ENCODE peak calls at places on chromosome 2, in seven cellular contexts. H, L, E, I, J, N and D are unnamed samples.

GRCh38 chr2:188410504-188411235 is 119.0 kb downstream of the GULP1 start:
- DNase-seq in J (no peak), I (peak; percentile 20), E (no peak), H (no peak), L (no peak), N (peak; percentile 71), D (no peak)

GRCh38 chr2:138510319-138510718 is 8.7 kb downstream of the SPOPL start:
- DNase-seq in J (no peak), L (no peak), I (no peak), N (no peak), H (no peak), E (no peak), D (no peak)

GRCh38 chr2:157441072-157441454 is 2.8 kb downstream of the CYTIP start:
- DNase-seq in J (no peak), N (no peak), H (no peak), I (no peak), E (no peak), L (no peak), D (no peak)

GRCh38 chr2:42722328-42723190 is 41.4 kb downstream of the OXER1 start:
- DNase-seq in H (no peak), E (peak; percentile 65), I (peak; percentile 75), N (peak; percentile 58), J (peak; percentile 26), L (no peak), D (peak; percentile 69)

GRCh38 chr2:127117603-127118002 is 10.6 kb upstream of the BIN1 start:
- DNase-seq in H (no peak), I (no peak), E (no peak), J (peak; percentile 21), N (no peak), L (no peak), D (no peak)

GRCh38 chr2:216242365-216242764 is 129.9 kb downstream of the MARCHF4 start:
- DNase-seq in N (peak; percentile 18), J (no peak), E (no peak), I (no peak), L (no peak), H (peak; percentile 86), D (no peak)

GRCh38 chr2:147133273-147133901 is 711.4 kb upstream of the ACVR2A start:
- DNase-seq in E (no peak), L (no peak), I (no peak), J (peak; percentile 32), N (no peak), H (no peak), D (no peak)

GRCh38 chr2:73970850-73971471 is 13.7 kb upstream of the TET3 start:
- DNase-seq in E (peak; percentile 91), N (peak; percentile 45), I (no peak), L (peak; percentile 39), J (no peak), H (no peak), D (no peak)

GRCh38 chr2:10457846-10458563 is 9.9 kb upstream of the ODC1 start:
- DNase-seq in I (peak; percentile 47), L (no peak), H (no peak), J (peak; percentile 89), E (peak; percentile 48), N (no peak), D (peak; percentile 36)

GRCh38 chr2:230503798-230504197 is 87.8 kb downstream of the SP100 start:
- DNase-seq in H (no peak), J (no peak), N (no peak), L (no peak), I (no peak), E (no peak), D (no peak)

GRCh38 chr2:9439536-9439935 is 16.1 kb downstream of the CPSF3 start:
- DNase-seq in I (no peak), E (no peak), N (no peak), J (no peak), L (no peak), H (no peak), D (no peak)

GRCh38 chr2:9441556-9441955 is 18.1 kb downstream of the CPSF3 start:
- DNase-seq in L (no peak), H (no peak), I (no peak), J (no peak), N (no peak), E (no peak), D (no peak)

GRCh38 chr2:9445089-9445488 is 21.6 kb downstream of the CPSF3 start:
- DNase-seq in L (no peak), H (no peak), I (no peak), E (no peak), J (no peak), N (no peak), D (no peak)

GRCh38 chr2:9434484-9434883 is 11.0 kb downstream of the CPSF3 start:
- DNase-seq in I (no peak), N (no peak), E (no peak), J (peak; percentile 8), H (no peak), L (no peak), D (no peak)

GRCh38 chr2:9440058-9440727 is 16.7 kb downstream of the CPSF3 start:
- DNase-seq in E (no peak), I (no peak), H (no peak), J (no peak), L (no peak), N (no peak), D (peak; percentile 33)
- H3K4me3 ChIP-seq in E (no peak overlapping the region), I (no peak overlapping the region), H (no peak overlapping the region), J (no peak overlapping the region), L (no peak overlapping the region), N (no peak overlapping the region), D (no peak overlapping the region)

GRCh38 chr2:197211881-197212342 is 98.7 kb downstream of the ANKRD44 start:
- DNase-seq in I (no peak), N (no peak), J (no peak), H (no peak), E (no peak), L (no peak), D (no peak)
- H3K4me3 ChIP-seq in I (no peak overlapping the region), N (no peak overlapping the region), J (no peak overlapping the region), H (no peak overlapping the region), E (no peak overlapping the region), L (peak overlapping the region; percentile 1), D (no peak overlapping the region)

GRCh38 chr2:120275617-120276400 is 23.2 kb downstream of the RALB start:
- DNase-seq in H (no peak), L (no peak), I (no peak), J (no peak), N (no peak), E (no peak), D (no peak)
- H3K4me3 ChIP-seq in H (no peak overlapping the region), L (no peak overlapping the region), I (no peak overlapping the region), J (no peak overlapping the region), N (no peak overlapping the region), E (no peak overlapping the region), D (no peak overlapping the region)

GRCh38 chr2:196291873-196292800 is 120.8 kb upstream of the STK17B start:
- DNase-seq in N (peak; percentile 42), I (peak; percentile 78), J (no peak), L (no peak), H (no peak), E (no peak), D (no peak)
- H3K4me3 ChIP-seq in N (no peak overlapping the region), I (no peak overlapping the region), J (no peak overlapping the region), L (no peak overlapping the region), H (no peak overlapping the region), E (no peak overlapping the region), D (no peak overlapping the region)